ENCODE peak calls at places on chromosomes 16 and 17, in four cellular contexts. G is stomach, Y is spleen, N is HepG2. K is an unnamed sample.

GRCh38 chr17:48545539-48545938 is 630 bp upstream of the HOXB2 start:
- DNase-seq in G (no peak), Y (no peak), N (no peak), K (no peak)

GRCh38 chr16:66434619-66435430 is 7.7 kb downstream of the BEAN1 start:
- DNase-seq in G (no peak), Y (no peak), N (peak; percentile 92), K (no peak)

GRCh38 chr17:8822401-8823035 is 23.4 kb upstream of the MFSD6L start:
- DNase-seq in G (no peak), Y (no peak), N (no peak), K (no peak)

GRCh38 chr16:53091508-53092211 is 36.9 kb downstream of the CHD9 start:
- DNase-seq in G (peak; percentile 27), Y (no peak), N (no peak), K (no peak)

GRCh38 chr16:22296225-22297113 is 740 bp upstream of the POLR3E start:
- DNase-seq in G (no peak), Y (peak; percentile 45), N (peak; percentile 34), K (no peak)

GRCh38 chr17:32627233-32628008 is 140.6 kb downstream of the CDK5R1 start:
- DNase-seq in G (no peak), Y (no peak), N (no peak), K (no peak)

GRCh38 chr16:51876934-51877333 is 670.0 kb downstream of the TOX3 start:
- DNase-seq in G (no peak), Y (no peak), N (no peak), K (no peak)

GRCh38 chr17:41530062-41531048 is 2.2 kb upstream of the KRT19 start:
- DNase-seq in G (peak; percentile 65), Y (no peak), N (peak; percentile 85), K (no peak)

GRCh38 chr17:2415081-2415480 is 14.2 kb upstream of the MNT start:
- DNase-seq in G (no peak), Y (no peak), N (no peak), K (no peak)

GRCh38 chr17:2414665-2415064 is 13.8 kb upstream of the MNT start:
- DNase-seq in G (no peak), Y (no peak), N (no peak), K (no peak)

GRCh38 chr17:2419526-2419925 is 18.7 kb upstream of the MNT start:
- DNase-seq in G (no peak), Y (no peak), N (no peak), K (no peak)

GRCh38 chr17:2418572-2418971 is 17.7 kb upstream of the MNT start:
- DNase-seq in G (no peak), Y (no peak), N (no peak), K (no peak)

GRCh38 chr17:2416010-2416734 is 15.3 kb upstream of the MNT start:
- DNase-seq in G (peak; percentile 95), Y (peak; percentile 94), N (peak; percentile 61), K (no peak)
- TF ChIP-seq POLR2AphosphoS5 in G (peak; percentile 91), Y (peak; percentile 61), N (no peak), K (no peak)

GRCh38 chr16:89945654-89946053 is 2.9 kb upstream of the DEF8 start:
- DNase-seq in G (no peak), Y (no peak), N (no peak), K (no peak)
- TF ChIP-seq CTCF in G (no peak), Y (no peak), N (peak; percentile 46), K (no peak)

DNA sequence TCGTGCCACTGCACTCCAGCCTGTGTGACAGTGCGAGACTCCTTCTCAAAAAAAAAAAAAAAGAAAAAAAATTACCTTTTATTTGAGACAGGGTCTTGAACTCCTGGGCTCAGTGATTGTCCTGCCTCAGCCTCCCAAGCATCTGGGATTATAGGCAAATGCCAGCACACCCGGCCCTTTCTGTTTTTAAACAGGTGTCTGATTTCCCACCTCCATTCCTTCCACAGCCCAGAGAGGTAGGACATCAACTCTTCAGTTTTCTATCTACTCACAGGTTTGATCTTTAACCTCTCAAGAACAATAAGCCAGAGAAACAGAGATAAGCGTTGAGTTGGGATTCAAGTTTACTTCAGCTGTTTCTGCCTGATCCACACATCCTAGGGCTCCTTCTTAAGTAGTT is 41.5 kb upstream of the TEX2 start:
- DNase-seq in G (no peak), Y (no peak), N (no peak), K (no peak)
- H3K4me1 ChIP-seq in G (no peaks in the 10 kb centered on the region), Y (peaks cover 21% of the 10 kb centered on the region), N (peaks cover 59% of the 10 kb centered on the region), K (no peaks in the 10 kb centered on the region)

GRCh38 chr17:50111687-50112655 is 16.8 kb downstream of the PDK2 start:
- DNase-seq in G (peak; percentile 46), Y (no peak), N (peak; percentile 84), K (no peak)
- TF ChIP-seq POLR2AphosphoS5 in G (peak; percentile 3), Y (peak; percentile 74), N (peak; percentile 44), K (no peak)

GRCh38 chr17:80539022-80539421 is 5.6 kb upstream of the RPTOR start:
- DNase-seq in G (no peak), Y (peak; percentile 35), N (no peak), K (no peak)
- TF ChIP-seq CTCF in G (no peak), Y (no peak), N (no peak), K (no peak)

DNA sequence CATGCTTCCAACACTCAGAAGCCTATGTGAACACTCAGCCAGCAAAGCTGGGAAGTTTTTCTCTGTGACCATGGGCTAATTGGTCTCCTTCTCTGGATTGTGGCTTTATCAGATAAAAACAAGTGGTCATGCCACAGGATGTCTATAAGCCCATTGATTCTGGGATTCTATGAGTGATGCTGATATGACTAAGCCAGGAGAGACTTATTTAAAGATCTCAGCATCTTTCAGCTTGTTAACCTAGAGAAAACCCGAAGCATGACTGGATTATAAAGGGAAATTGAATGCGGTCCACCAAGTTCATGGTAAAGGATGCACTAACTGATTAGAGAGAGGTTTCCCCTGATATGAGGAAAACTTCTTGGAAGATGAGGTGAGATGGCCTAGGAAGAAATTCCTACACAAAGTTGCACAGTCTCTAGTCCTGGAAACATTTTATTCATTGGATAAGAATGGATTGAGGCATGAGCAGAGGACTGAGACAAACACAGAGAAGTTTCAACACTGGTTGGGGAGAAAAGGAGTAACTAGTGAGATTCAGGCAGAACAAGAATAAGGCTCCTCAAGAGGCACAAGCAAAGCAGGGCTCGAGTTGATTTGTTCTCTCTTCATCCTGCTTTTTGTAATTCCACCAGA is 2.1 kb upstream of the CCL2 start:
- DNase-seq in G (no peak), Y (no peak), N (no peak), K (no peak)
- H3K4me1 ChIP-seq in G (peaks cover 23% of the 10 kb centered on the region), Y (peaks cover 69% of the 10 kb centered on the region), N (no peaks in the 10 kb centered on the region), K (peaks cover 76% of the 10 kb centered on the region)

DNA sequence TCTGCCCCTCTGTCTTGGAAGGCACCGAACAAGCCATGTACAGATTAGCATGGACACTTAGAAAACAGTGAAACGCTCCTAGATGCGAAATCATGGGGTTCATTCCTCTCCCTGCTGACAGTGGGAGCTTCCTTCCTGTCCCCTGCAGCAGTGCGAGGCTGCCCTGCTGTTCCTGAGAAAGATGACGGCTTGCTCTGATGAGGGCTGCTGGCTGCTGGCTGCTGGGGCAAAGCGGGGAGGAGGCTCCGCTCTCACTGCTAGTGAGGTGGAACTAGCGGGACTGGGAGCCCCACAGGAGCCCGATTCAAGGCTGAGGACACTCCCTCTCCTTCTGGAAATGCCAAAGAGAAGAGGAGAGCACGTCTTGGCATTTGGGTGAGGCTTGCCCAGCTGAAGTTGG is 25.9 kb upstream of the CACNG4 start:
- DNase-seq in G (no peak), Y (peak; percentile 30), N (no peak), K (no peak)
- TF ChIP-seq POLR2AphosphoS5 in G (no peak), Y (no peak), N (no peak), K (no peak)

DNA sequence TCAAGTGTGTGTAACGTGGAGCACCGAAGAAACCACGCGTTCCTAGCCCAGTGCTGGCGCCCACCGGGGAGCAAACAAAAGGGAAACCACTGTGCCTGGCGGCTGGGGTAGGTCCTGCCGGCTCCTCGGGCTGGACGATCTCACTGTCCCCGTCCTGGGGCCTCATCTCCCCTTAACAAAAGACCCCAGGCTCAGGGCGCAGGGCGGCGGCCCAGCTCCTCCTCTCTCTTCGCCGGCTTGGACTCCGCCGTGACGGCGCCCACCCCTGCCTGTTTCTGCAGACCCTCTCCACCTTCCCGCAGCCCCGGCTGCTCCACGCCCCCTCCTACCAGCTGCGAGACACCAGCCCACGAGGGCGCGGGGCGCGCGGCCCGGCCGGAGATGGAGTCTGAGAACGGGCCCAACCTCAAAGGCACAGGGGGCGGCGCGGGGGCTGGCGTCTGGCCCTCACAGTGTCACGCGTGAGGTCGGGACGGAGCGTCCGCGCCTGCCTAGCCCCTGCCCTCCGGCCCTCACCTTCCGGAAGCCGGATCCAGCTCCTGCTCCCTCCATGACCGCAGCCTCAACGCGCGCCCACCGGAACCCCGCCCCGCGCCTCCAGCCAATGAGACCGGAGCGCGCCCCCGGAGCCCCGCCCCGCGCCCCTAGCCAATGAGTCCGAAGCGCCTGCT is at the start of gene CENPX:
- DNase-seq in G (no peak), Y (peak; percentile 87), N (no peak), K (no peak)
- TF ChIP-seq CTCF in G (no peak), Y (no peak), N (peak; percentile 20), K (no peak)

DNA sequence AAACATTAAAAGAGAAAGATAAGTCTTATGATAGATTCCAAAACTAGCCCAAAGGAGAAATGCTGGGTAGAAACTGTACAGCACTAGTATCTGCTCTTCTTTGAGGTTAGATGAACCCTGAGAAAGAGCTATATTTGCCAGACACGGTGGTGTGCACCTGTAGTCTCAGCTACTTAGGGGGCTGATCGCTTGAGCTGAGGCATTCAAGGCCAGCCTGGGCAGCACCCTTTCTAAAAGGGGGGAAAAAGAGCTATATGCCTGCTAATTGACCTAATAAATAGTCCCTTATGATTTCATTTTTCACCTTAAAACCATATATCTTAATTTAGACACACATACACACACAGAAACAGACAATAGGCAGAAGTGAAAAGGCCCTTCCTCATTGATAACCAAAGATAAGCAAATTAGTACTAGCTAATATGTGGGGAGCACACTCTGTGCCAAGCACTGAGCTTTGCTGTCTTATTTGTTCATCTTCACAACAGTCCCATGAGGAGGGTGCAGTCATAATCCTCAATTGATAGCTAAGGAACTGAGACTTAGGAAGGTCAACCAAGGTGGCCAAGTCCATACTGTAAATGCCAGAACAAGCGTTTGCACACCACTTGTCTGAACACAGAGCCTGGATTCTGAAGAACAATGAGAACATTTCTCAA is 56.6 kb upstream of the NLK start:
- DNase-seq in G (no peak), Y (no peak), N (no peak), K (no peak)
- H3K4me1 ChIP-seq in G (no peaks in the 10 kb centered on the region), Y (peaks cover 21% of the 10 kb centered on the region), N (peaks cover 7% of the 10 kb centered on the region), K (no peaks in the 10 kb centered on the region)

DNA sequence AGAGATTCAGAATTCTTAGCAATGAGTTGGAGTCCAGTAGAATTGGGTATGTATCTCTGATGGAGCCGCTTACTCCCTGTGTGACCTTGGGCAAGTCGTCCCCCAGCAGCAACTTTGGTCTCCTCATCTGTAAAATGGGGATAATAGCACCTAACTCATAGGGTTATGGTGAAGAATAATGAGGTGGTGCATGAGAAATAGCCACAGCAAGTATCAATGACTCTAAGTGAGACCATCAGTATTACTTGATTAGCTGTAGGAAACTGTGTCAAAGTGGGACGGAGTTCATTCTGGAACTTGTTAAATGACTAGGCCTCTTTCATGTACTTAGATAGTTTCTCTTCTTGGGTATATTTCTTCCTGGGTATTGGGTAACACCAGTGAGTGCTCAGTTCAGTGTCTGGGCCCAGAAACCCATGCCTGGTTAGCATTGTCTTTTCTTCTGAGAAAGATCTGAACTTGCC is 6.4 kb downstream of the PRKCB start:
- DNase-seq in G (no peak), Y (no peak), N (no peak), K (no peak)
- TF ChIP-seq POLR2AphosphoS5 in G (no peak), Y (no peak), N (no peak), K (no peak)